ENCODE peak calls at places on chromosomes 11 and 22, in five cellular contexts. G is EH; U is stimulated activated CD4-positive, alpha-beta T cell treated with anti-CD3 and anti-CD28 coated beads, Interleukin-1b, Interleukin-23, amount 100 ng/mL, for 24 hours; D is H9; F is left cardiac atrium. H is an unnamed sample.
A peak's percentile ranks its signal among the peaks of the same experiment; 100 is the strongest.

GRCh38 chr11:17384002-17384511 is 4.4 kb downstream of the KCNJ11 start:
- DNase-seq in F (peak; percentile 89), G (peak; percentile 80), D (peak; percentile 87), U (peak; percentile 68), H (no peak)

GRCh38 chr11:59174664-59175033 is 2.7 kb downstream of the DTX4 start:
- DNase-seq in G (peak; percentile 70), U (no peak), F (no peak), D (no peak), H (no peak)

GRCh38 chr11:128568166-128568778 is 19.1 kb downstream of the ETS1 start:
- DNase-seq in D (peak; percentile 47), G (no peak), F (peak; percentile 44), U (no peak), H (no peak)

GRCh38 chr22:22164541-22165272 is 79.9 kb upstream of the VPREB1 start:
- DNase-seq in F (no peak), G (no peak), D (no peak), U (no peak), H (no peak)

GRCh38 chr22:45429921-45430775 is 16.7 kb downstream of the RIBC2 start:
- DNase-seq in U (no peak), F (no peak), D (no peak), G (no peak), H (no peak)

GRCh38 chr11:83611616-83612015 is 325.4 kb upstream of the CCDC90B start:
- DNase-seq in U (no peak), D (no peak), F (no peak), G (no peak), H (no peak)

GRCh38 chr22:19287076-19287724 is 4.3 kb downstream of the CLTCL1 start:
- DNase-seq in D (peak; percentile 44), U (no peak), G (peak; percentile 62), F (no peak), H (no peak)

GRCh38 chr22:41197808-41198585 is 7.1 kb upstream of the L3MBTL2 start:
- DNase-seq in F (peak; percentile 47), D (no peak), U (peak; percentile 50), G (peak; percentile 48), H (no peak)

GRCh38 chr22:43928418-43929307 is 5.1 kb downstream of the PNPLA3 start:
- DNase-seq in D (no peak), U (no peak), G (no peak), F (no peak), H (no peak)

GRCh38 chr11:47786373-47786772 is 19.2 kb upstream of the FNBP4 start:
- DNase-seq in D (no peak), F (peak; percentile 69), U (no peak), G (peak; percentile 19), H (no peak)

GRCh38 chr22:47374273-47374771 is 611.9 kb downstream of the TBC1D22A start:
- DNase-seq in G (no peak), D (no peak), U (no peak), F (no peak), H (no peak)

GRCh38 chr22:24761888-24762675 is 12.4 kb downstream of the PIWIL3 start:
- DNase-seq in D (no peak), G (no peak), U (no peak), F (no peak), H (no peak)

GRCh38 chr11:111387318-111387863 is 8.3 kb upstream of the POU2AF1 start:
- DNase-seq in U (no peak), D (no peak), F (no peak), G (no peak), H (no peak)

GRCh38 chr11:47552086-47552580 is 799 bp downstream of the CELF1 start:
- DNase-seq in F (peak; percentile 24), D (peak; percentile 51), G (peak; percentile 62), U (no peak), H (no peak)

GRCh38 chr11:15742626-15743243 is 613.6 kb downstream of the SOX6 start:
- DNase-seq in U (no peak), F (no peak), D (no peak), G (peak; percentile 13), H (no peak)

GRCh38 chr22:45671783-45672563 is at the start of gene ATXN10:
- DNase-seq in D (peak; percentile 37), F (peak; percentile 76), G (peak; percentile 83), U (peak; percentile 64), H (peak; percentile 33)

GRCh38 chr11:76510060-76511047 is 65.5 kb downstream of the EMSY start:
- DNase-seq in F (no peak), U (no peak), D (peak; percentile 54), G (peak; percentile 85), H (no peak)

GRCh38 chr22:23856721-23857605 is 712 bp upstream of the SLC2A11 start:
- DNase-seq in D (peak; percentile 71), F (peak; percentile 52), G (peak; percentile 76), U (no peak), H (no peak)

GRCh38 chr11:123438191-123438627 is 8.1 kb downstream of the GRAMD1B start:
- DNase-seq in U (no peak), D (peak; percentile 47), F (no peak), G (peak; percentile 73), H (no peak)

GRCh38 chr11:73087730-73088129 is 54.4 kb downstream of the FCHSD2 start:
- DNase-seq in D (no peak), F (no peak), G (peak; percentile 13), U (no peak), H (no peak)

GRCh38 chr22:42344391-42344861 is 74.0 kb upstream of the TCF20 start:
- DNase-seq in G (peak; percentile 37), F (peak; percentile 67), U (no peak), D (peak; percentile 76), H (no peak)

GRCh38 chr22:50473088-50473487 is 1.7 kb downstream of the SBF1 start:
- DNase-seq in F (no peak), U (no peak), G (no peak), D (no peak), H (no peak)

H was measured in omental fat pad.